ENCODE peak calls at places on chromosome 3, in eight cellular contexts. H is hepatocyte, B is HCT116, F is OCI-LY7, U is neural progenitor cell, G is PC-3, E is SK-N-SH, A is GM23248. X is an unnamed sample.
A peak's percentile ranks its signal among the peaks of the same experiment; 100 is the strongest.

GRCh38 chr3:72756900-72757299 is 91.3 kb downstream of the SHQ1 start:
- DNase-seq in G (no peak), E (no peak), U (no peak), H (no peak), A (no peak), F (peak; percentile 95), B (no peak), X (no peak)

GRCh38 chr3:133294253-133294652 is 105.6 kb upstream of the BFSP2 start:
- DNase-seq in G (peak; percentile 17), U (no peak), E (no peak), H (no peak), F (no peak), B (no peak), A (no peak), X (no peak)

GRCh38 chr3:170517251-170517945 is 68.5 kb downstream of the SLC7A14 start:
- DNase-seq in F (no peak), A (peak; percentile 46), E (no peak), H (no peak), B (no peak), U (no peak), G (peak; percentile 27), X (no peak)

GRCh38 chr3:52257911-52258310 is 12.4 kb downstream of the PPM1M start:
- DNase-seq in A (no peak), B (no peak), F (no peak), H (no peak), G (no peak), E (no peak), U (no peak), X (no peak)

GRCh38 chr3:119295816-119296484 is 1.8 kb downstream of the ARHGAP31 start:
- DNase-seq in H (no peak), G (no peak), A (peak; percentile 73), F (no peak), B (no peak), U (no peak), E (no peak), X (no peak)

GRCh38 chr3:13078158-13078905 is 5.1 kb upstream of the IQSEC1 start:
- DNase-seq in G (no peak), E (peak; percentile 58), F (peak; percentile 59), A (no peak), U (no peak), B (no peak), H (no peak), X (no peak)

GRCh38 chr3:14423963-14424362 is 21.6 kb downstream of the SLC6A6 start:
- DNase-seq in U (no peak), A (no peak), F (no peak), B (no peak), G (no peak), E (no peak), H (no peak), X (no peak)

GRCh38 chr3:156586905-156587766 is 32.2 kb upstream of the SSR3 start:
- DNase-seq in E (no peak), G (no peak), B (no peak), U (no peak), H (no peak), A (no peak), F (peak; percentile 10), X (no peak)

GRCh38 chr3:105495021-105495420 is 128.3 kb downstream of the ALCAM start:
- DNase-seq in B (no peak), A (peak; percentile 48), E (no peak), H (no peak), U (no peak), F (no peak), G (no peak), X (no peak)

GRCh38 chr3:41881233-41881821 is 80.6 kb downstream of the ULK4 start:
- DNase-seq in B (no peak), A (peak; percentile 63), F (peak; percentile 64), H (peak; percentile 47), U (peak; percentile 41), E (peak; percentile 29), G (peak; percentile 73), X (peak; percentile 49)

GRCh38 chr3:41199866-41200668 is 762 bp downstream of the CTNNB1 start:
- DNase-seq in F (peak; percentile 63), H (peak; percentile 61), E (peak; percentile 85), U (peak; percentile 64), A (peak; percentile 67), B (no peak), G (peak; percentile 46), X (peak; percentile 79)

GRCh38 chr3:123723527-123724168 is 138.8 kb upstream of the HACD2 start:
- DNase-seq in A (peak; percentile 86), B (peak; percentile 73), E (peak; percentile 67), U (peak; percentile 88), F (peak; percentile 81), H (peak; percentile 88), G (peak; percentile 96), X (peak; percentile 93)

GRCh38 chr3:22732641-22733040 is 470.5 kb upstream of the UBE2E2 start:
- DNase-seq in F (no peak), E (no peak), G (no peak), A (no peak), B (no peak), H (no peak), U (no peak), X (no peak)

GRCh38 chr3:123684636-123685035 is 99.8 kb upstream of the HACD2 start:
- DNase-seq in B (no peak), F (no peak), H (no peak), E (no peak), G (no peak), U (no peak), A (no peak), X (no peak)

GRCh38 chr3:8759038-8759755 is 10.2 kb downstream of the OXTR start:
- DNase-seq in E (no peak), U (no peak), G (no peak), B (no peak), F (no peak), A (peak; percentile 0), H (no peak), X (no peak)

GRCh38 chr3:150094150-150094932 is 123.6 kb upstream of the PFN2 start:
- DNase-seq in G (peak; percentile 92), B (peak; percentile 18), U (no peak), H (no peak), E (no peak), A (peak; percentile 55), F (no peak), X (peak; percentile 23)

GRCh38 chr3:133464573-133464972 is 64.7 kb downstream of the BFSP2 start:
- DNase-seq in U (peak; percentile 76), G (peak; percentile 62), A (peak; percentile 73), H (no peak), B (no peak), E (peak; percentile 41), F (peak; percentile 77), X (no peak)

DNA sequence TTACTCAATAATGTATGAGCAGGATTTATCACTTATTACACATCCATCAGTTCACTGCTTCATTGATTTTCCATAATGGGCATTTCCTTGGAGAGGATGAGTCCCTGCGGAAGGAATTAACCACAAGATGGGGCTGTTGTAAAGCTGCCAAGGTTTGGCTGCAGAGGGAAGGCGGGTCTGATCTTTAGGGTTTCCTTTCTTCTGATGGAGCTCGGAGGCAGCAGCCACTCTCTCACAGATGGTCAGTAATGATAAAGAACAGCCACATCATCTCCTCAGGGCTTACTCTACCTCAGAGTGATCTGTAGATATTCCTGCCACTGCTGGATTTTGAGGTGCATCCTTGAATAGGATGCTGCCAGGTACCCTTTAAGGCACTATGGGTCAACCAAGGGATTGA is 115.2 kb downstream of the USP13 start:
- DNase-seq in U (peak; percentile 77), H (peak; percentile 64), F (no peak), A (peak; percentile 73), G (peak; percentile 90), E (peak; percentile 79), B (no peak), X (peak; percentile 82)
- TF ChIP-seq EZH2phosphoT487 in U (no peak), H (no peak), F (no peak), A (no peak), G (no peak), E (no peak), B (no peak), X (no peak)

GRCh38 chr3:186385856-186386602 is 24.0 kb upstream of the DGKG start:
- DNase-seq in G (no peak), B (no peak), E (no peak), F (no peak), U (no peak), H (no peak), A (peak; percentile 19), X (no peak)

GRCh38 chr3:186382217-186382885 is 20.3 kb upstream of the DGKG start:
- DNase-seq in G (no peak), A (no peak), E (no peak), H (no peak), F (no peak), U (peak; percentile 39), B (no peak), X (no peak)

GRCh38 chr3:186383026-186383993 is 21.3 kb upstream of the DGKG start:
- DNase-seq in H (no peak), E (no peak), B (no peak), G (no peak), A (no peak), F (no peak), U (no peak), X (no peak)

GRCh38 chr3:186380622-186381380 is 18.8 kb upstream of the DGKG start:
- DNase-seq in U (no peak), A (peak; percentile 41), H (no peak), B (no peak), G (peak; percentile 43), F (no peak), E (no peak), X (no peak)

GRCh38 chr3:186381424-186382216 is 19.6 kb upstream of the DGKG start:
- DNase-seq in G (no peak), E (no peak), F (no peak), U (no peak), B (no peak), A (no peak), H (peak; percentile 63), X (no peak)
- TF ChIP-seq EZH2phosphoT487 in G (no peak), E (no peak), F (no peak), U (no peak), B (no peak), A (no peak), H (no peak), X (no peak)

GRCh38 chr3:196274585-196274984 is 12.9 kb downstream of the PCYT1A start:
- DNase-seq in F (no peak), A (peak; percentile 50), G (peak; percentile 20), B (no peak), E (no peak), H (no peak), U (no peak), X (no peak)
- TF ChIP-seq EZH2phosphoT487 in F (no peak), A (no peak), G (no peak), B (no peak), E (no peak), H (no peak), U (no peak), X (no peak)

GRCh38 chr3:177467268-177467985 is 270.1 kb upstream of the TBL1XR1 start:
- DNase-seq in G (no peak), A (no peak), F (no peak), E (no peak), B (no peak), H (no peak), U (no peak), X (no peak)

GRCh38 chr3:177463863-177464262 is 266.6 kb upstream of the TBL1XR1 start:
- DNase-seq in U (no peak), F (no peak), A (peak; percentile 78), E (no peak), G (no peak), H (no peak), B (no peak), X (peak; percentile 28)

GRCh38 chr3:177466076-177466475 is 268.8 kb upstream of the TBL1XR1 start:
- DNase-seq in U (no peak), G (no peak), H (no peak), E (no peak), B (no peak), F (no peak), A (peak; percentile 42), X (no peak)

GRCh38 chr3:177464392-177465225 is 267.3 kb upstream of the TBL1XR1 start:
- DNase-seq in E (no peak), H (no peak), G (no peak), B (no peak), F (no peak), A (no peak), U (no peak), X (no peak)

GRCh38 chr3:177465243-177465642 is 268.0 kb upstream of the TBL1XR1 start:
- DNase-seq in H (no peak), G (no peak), F (no peak), B (no peak), E (no peak), A (no peak), U (no peak), X (no peak)
- TF ChIP-seq EZH2phosphoT487 in H (no peak), G (no peak), F (no peak), B (no peak), E (no peak), A (no peak), U (no peak), X (no peak)